ENCODE peak calls at places on chromosome 6, in five cellular contexts. L is GM12878, P is transverse colon, B is SK-N-SH, W is HepG2. U is an unnamed sample.

GRCh38 chr6:111052171-111052570 is 35.1 kb upstream of the SLC16A10 start:
- DNase-seq in L (no peak), P (no peak), B (no peak), W (no peak), U (no peak)

GRCh38 chr6:47009583-47009982 is 32.5 kb downstream of the ADGRF1 start:
- DNase-seq in L (no peak), P (no peak), B (no peak), W (no peak), U (no peak)

GRCh38 chr6:157259443-157259842 is 63.9 kb downstream of the TMEM242 start:
- DNase-seq in L (no peak), P (no peak), B (no peak), W (no peak), U (no peak)

GRCh38 chr6:160667854-160668481 is 3.9 kb upstream of the LPA start:
- DNase-seq in L (peak; percentile 1), P (no peak), B (peak; percentile 26), W (peak; percentile 50), U (peak; percentile 48)

GRCh38 chr6:154276810-154277577 is 79.6 kb downstream of the IPCEF1 start:
- DNase-seq in L (no peak), P (no peak), B (peak; percentile 53), W (peak; percentile 42), U (no peak)

GRCh38 chr6:52362443-52363221 is 681 bp downstream of the PAQR8 start:
- DNase-seq in L (no peak), P (peak; percentile 47), B (peak; percentile 72), W (no peak), U (peak; percentile 37)

GRCh38 chr6:163335671-163336545 is 78.6 kb upstream of the QKI start:
- DNase-seq in L (no peak), P (no peak), B (no peak), W (no peak), U (no peak)

GRCh38 chr6:144277605-144278227 is 7.4 kb upstream of the UTRN start:
- DNase-seq in L (no peak), P (no peak), B (no peak), W (no peak), U (no peak)

GRCh38 chr6:139882234-139882633 is 507.8 kb upstream of the CITED2 start:
- DNase-seq in L (no peak), P (no peak), B (no peak), W (no peak), U (no peak)

GRCh38 chr6:45741437-45742166 is 274.1 kb downstream of the CLIC5 start:
- DNase-seq in L (peak; percentile 48), P (peak; percentile 20), B (no peak), W (no peak), U (peak; percentile 32)

GRCh38 chr6:140684776-140685550 is 1310.5 kb upstream of the CITED2 start:
- DNase-seq in L (no peak), P (no peak), B (no peak), W (no peak), U (no peak)

GRCh38 chr6:44264154-44265002 is 973 bp downstream of the NFKBIE start:
- DNase-seq in L (no peak), P (peak; percentile 72), B (peak; percentile 27), W (no peak), U (peak; percentile 56)

GRCh38 chr6:129717287-129717686 is 7.3 kb upstream of the ARHGAP18 start:
- DNase-seq in L (no peak), P (no peak), B (no peak), W (peak; percentile 99), U (no peak)

GRCh38 chr6:70520575-70520974 is 46.2 kb upstream of the SDHAF4 start:
- DNase-seq in L (no peak), P (no peak), B (peak; percentile 9), W (peak; percentile 3), U (no peak)

DNA sequence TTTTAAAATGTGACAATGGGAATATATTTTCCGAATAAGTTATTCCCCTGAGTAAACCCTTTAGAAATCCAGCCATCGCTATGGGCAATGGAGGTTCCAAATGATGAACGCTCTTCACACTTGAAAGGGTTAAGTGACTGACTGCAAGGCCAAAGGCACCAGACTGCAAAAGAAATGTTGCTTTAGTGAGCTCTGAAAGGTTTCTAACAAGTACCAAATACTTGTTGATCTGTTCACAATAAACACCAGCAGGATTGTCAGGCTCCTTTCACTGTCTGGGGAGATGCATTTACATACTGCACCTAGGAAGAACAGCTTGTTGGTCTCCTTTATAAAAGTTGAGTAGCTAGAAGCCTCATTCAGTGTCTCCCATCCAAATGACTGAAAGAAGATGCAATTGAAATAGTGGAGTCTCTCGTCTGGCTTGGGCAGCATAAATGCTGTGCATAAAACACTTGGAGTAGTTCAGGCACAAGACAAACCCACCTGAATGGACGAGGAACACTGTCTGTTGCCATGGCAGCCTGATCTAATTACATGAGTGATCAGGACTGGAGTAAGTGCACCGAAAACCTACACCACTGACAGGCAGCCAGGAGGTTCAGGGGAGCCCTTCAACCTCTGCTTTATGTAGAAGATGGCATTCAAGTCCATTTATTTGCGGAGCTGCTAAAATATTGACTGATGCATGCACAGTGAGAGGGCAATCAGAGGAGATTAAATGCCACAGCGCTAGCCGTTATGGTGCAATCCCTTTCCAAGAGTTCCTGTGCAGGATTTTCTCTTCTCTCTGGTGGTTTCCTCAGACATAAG is 2.9 kb downstream of the ATXN1 start:
- DNase-seq in L (no peak), P (no peak), B (no peak), W (peak; percentile 66), U (no peak)
- TF ChIP-seq EP300 in L (no peak), P (no peak), B (no peak), W (no peak), U (no peak)

DNA sequence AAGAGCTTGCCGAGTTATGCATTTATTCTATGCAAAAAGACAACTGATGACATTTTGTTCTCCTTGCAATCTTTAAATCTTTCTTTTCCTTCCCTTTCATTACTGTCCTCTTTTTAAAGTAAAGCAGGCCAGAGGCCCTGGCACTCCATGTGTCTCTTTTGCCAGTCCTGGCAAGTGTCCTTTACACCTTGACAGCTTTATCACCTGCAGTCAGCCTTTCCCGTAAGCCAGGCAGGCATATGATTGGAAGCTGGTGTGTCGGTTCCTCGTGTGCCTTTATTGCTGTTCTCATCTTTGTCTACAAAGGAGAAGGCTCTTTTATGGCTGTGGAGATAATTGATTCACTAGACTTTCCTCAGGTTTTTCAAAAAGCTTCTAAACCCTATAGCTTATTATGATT is 162.3 kb upstream of the FBXL4 start:
- DNase-seq in L (no peak), P (no peak), B (no peak), W (no peak), U (no peak)
- TF ChIP-seq POLR2AphosphoS5 in L (no peak), P (peak; percentile 94), B (no peak), W (no peak), U (no peak)

DNA sequence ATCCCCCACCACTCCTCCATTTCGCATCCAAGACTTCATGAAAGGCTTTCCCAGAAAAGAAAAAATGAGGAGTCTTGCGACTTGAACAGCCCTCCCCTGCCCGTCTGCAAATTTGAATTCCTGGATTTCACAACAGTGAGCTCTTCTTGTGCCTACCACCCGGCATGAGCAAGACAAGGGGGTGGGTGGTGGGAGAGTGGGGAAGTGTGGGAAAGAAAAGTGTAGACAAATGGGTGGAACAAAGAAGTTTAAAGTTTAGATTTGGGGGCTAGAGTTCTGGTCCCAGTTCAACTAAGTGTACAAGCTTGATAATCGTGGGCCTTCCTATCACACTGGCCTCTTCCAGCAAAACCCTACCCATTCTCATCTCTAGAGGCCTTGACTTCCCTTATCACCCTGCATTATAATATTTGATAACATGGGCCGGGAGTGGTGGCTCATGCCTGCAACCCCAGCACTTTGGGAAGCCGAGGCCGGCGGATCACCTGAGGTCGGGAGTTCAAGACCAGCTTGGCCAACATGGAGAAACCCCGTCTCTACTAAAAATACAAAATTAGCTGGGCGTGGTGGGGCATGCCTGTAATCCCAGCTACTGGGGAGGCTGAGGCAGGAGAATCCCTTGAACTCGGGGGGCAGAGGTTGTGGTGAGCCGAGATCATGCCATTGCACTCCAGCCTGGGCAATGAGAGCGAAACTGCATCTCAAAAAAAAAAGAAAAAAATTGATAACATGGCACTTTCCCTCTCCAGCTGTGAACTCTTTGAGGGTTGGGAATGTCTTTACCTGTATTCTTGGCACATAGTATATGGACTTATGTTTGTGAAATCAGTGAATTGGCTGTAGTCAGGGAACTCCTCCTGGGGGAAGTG is 654 bp upstream of the C6orf47 start:
- DNase-seq in L (no peak), P (no peak), B (no peak), W (no peak), U (no peak)
- H3K4me1 ChIP-seq in L (peaks cover 42% of the 10 kb centered on the region), P (peaks cover 47% of the 10 kb centered on the region), B (peaks cover 22% of the 10 kb centered on the region), W (peaks cover 81% of the 10 kb centered on the region), U (peaks cover 75% of the 10 kb centered on the region)

DNA sequence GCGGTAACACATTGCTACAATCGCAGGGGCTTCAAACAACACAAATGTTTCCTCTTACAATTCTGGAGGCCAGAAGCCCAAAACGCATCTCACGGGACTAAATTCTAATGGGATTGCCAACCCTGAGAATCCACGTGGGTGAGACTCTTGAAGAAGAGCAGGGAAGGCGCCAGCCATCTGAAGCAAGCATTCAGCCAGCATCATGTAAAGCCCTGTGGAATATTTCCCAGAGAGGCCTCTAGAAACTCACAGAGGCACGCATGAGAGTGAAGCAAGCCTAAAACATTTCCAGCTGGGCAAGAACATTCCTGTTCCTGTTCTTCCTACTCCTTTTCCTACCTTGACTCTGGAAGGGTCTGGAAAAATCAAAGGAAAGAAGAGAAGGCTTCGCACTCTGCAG is 19.6 kb upstream of the FNDC1 start:
- DNase-seq in L (no peak), P (no peak), B (no peak), W (no peak), U (no peak)
- TF ChIP-seq EP300 in L (no peak), P (no peak), B (no peak), W (no peak), U (no peak)

GRCh38 chr6:74891358-74891811 is 314.5 kb downstream of the COL12A1 start:
- DNase-seq in L (no peak), P (no peak), B (no peak), W (no peak), U (no peak)
- TF ChIP-seq POLR2AphosphoS5 in L (no peak), P (no peak), B (no peak), W (no peak), U (no peak)